ENCODE peak calls at places on chromosome 18, in four cellular contexts. X is NCI-H69; B is stimulated activated CD4-positive, alpha-beta T cell treated with anti-CD3 and anti-CD28 coated beads, Interleukin-4, amount 100 ng/mL, for 24 hours; V is sciatic nerve. C is an unnamed sample.
A peak's percentile ranks its signal among the peaks of the same experiment; 100 is the strongest.

GRCh38 chr18:42921261-42921737 is 194.2 kb downstream of the RIT2 start:
- DNase-seq in V (no peak), B (no peak), X (no peak), C (no peak)

GRCh38 chr18:11320981-11321380 is 171.6 kb upstream of the PIEZO2 start:
- DNase-seq in X (no peak), V (no peak), B (no peak), C (no peak)

GRCh38 chr18:73478191-73478590 is 610.4 kb upstream of the NETO1 start:
- DNase-seq in B (no peak), V (no peak), X (no peak), C (no peak)

GRCh38 chr18:70249118-70249517 is 39.7 kb upstream of the SOCS6 start:
- DNase-seq in B (no peak), V (no peak), X (no peak), C (no peak)

GRCh38 chr18:69651243-69651642 is 250.6 kb downstream of the DOK6 start:
- DNase-seq in B (no peak), X (no peak), V (no peak), C (no peak)

GRCh38 chr18:8034674-8035073 is 467.6 kb downstream of the PTPRM start:
- DNase-seq in X (no peak), V (no peak), B (no peak), C (no peak)

GRCh38 chr18:25587545-25587944 is 235.6 kb upstream of the ZNF521 start:
- DNase-seq in B (no peak), X (no peak), V (no peak), C (no peak)

GRCh38 chr18:57819671-57820460 is 16.8 kb upstream of the ATP8B1 start:
- DNase-seq in B (no peak), V (no peak), X (peak; percentile 92), C (peak; percentile 32)